ENCODE peak calls at places on chromosomes 7 and 10, in eight cellular contexts. One of them, this sample, is unnamed.

GRCh38 chr7:25369794-25370193 is 141.5 kb upstream of the NPVF start:
- DNase-seq in K562: no peak
- DNase-seq in HepG2: no peak
- DNase-seq in A549: no peak
- DNase-seq in GM12878: no peak
- DNase-seq in Panc1: no peak
- DNase-seq in HCT116: no peak
- DNase-seq in GM23338: no peak
- DNase-seq in this sample: no peak

GRCh38 chr10:10626734-10627133 is 390.9 kb upstream of the CELF2 start:
- DNase-seq in K562: no peak
- DNase-seq in HepG2: no peak
- DNase-seq in A549: no peak
- DNase-seq in GM12878: no peak
- DNase-seq in Panc1: no peak
- DNase-seq in HCT116: no peak
- DNase-seq in GM23338: no peak
- DNase-seq in this sample: no peak

GRCh38 chr10:96840841-96841518 is 8.9 kb downstream of the LCOR start:
- DNase-seq in K562: no peak
- DNase-seq in HepG2: peak; percentile 73
- DNase-seq in A549: peak; percentile 47
- DNase-seq in GM12878: no peak
- DNase-seq in Panc1: no peak
- DNase-seq in HCT116: peak; percentile 52
- DNase-seq in GM23338: no peak
- DNase-seq in this sample: no peak

GRCh38 chr10:58028597-58029366 is 238.9 kb downstream of the IPMK start:
- DNase-seq in K562: no peak
- DNase-seq in HepG2: no peak
- DNase-seq in A549: peak; percentile 16
- DNase-seq in GM12878: no peak
- DNase-seq in Panc1: no peak
- DNase-seq in HCT116: no peak
- DNase-seq in GM23338: no peak
- DNase-seq in this sample: no peak

GRCh38 chr10:124071141-124071540 is 22.3 kb downstream of the CHST15 start:
- DNase-seq in K562: no peak
- DNase-seq in HepG2: no peak
- DNase-seq in A549: no peak
- DNase-seq in GM12878: no peak
- DNase-seq in Panc1: no peak
- DNase-seq in HCT116: no peak
- DNase-seq in GM23338: no peak
- DNase-seq in this sample: no peak

GRCh38 chr7:129169171-129169643 is 19.2 kb upstream of the SMO start:
- DNase-seq in K562: peak; percentile 92
- DNase-seq in HepG2: no peak
- DNase-seq in A549: no peak
- DNase-seq in GM12878: no peak
- DNase-seq in Panc1: no peak
- DNase-seq in HCT116: no peak
- DNase-seq in GM23338: peak; percentile 82
- DNase-seq in this sample: no peak

GRCh38 chr7:90345548-90346319 is 782 bp upstream of the GTPBP10 start:
- DNase-seq in K562: peak; percentile 20
- DNase-seq in HepG2: peak; percentile 18
- DNase-seq in A549: peak; percentile 27
- DNase-seq in GM12878: no peak
- DNase-seq in Panc1: no peak
- DNase-seq in HCT116: no peak
- DNase-seq in GM23338: peak; percentile 40
- DNase-seq in this sample: no peak

GRCh38 chr10:95474228-95475002 is 86.8 kb downstream of the SORBS1 start:
- DNase-seq in K562: no peak
- DNase-seq in HepG2: peak; percentile 29
- DNase-seq in A549: no peak
- DNase-seq in GM12878: no peak
- DNase-seq in Panc1: no peak
- DNase-seq in HCT116: no peak
- DNase-seq in GM23338: peak; percentile 39
- DNase-seq in this sample: no peak

GRCh38 chr10:71336632-71337031 is 17.6 kb downstream of the SLC29A3 start:
- DNase-seq in K562: no peak
- DNase-seq in HepG2: no peak
- DNase-seq in A549: no peak
- DNase-seq in GM12878: no peak
- DNase-seq in Panc1: no peak
- DNase-seq in HCT116: no peak
- DNase-seq in GM23338: no peak
- DNase-seq in this sample: no peak

GRCh38 chr10:84185526-84186175 is 8.7 kb upstream of the CDHR1 start:
- DNase-seq in K562: no peak
- DNase-seq in HepG2: no peak
- DNase-seq in A549: no peak
- DNase-seq in GM12878: no peak
- DNase-seq in Panc1: no peak
- DNase-seq in HCT116: no peak
- DNase-seq in GM23338: no peak
- DNase-seq in this sample: no peak

GRCh38 chr7:11751315-11751714 is 80.7 kb downstream of the THSD7A start:
- DNase-seq in K562: no peak
- DNase-seq in HepG2: no peak
- DNase-seq in A549: peak; percentile 73
- DNase-seq in GM12878: no peak
- DNase-seq in Panc1: no peak
- DNase-seq in HCT116: no peak
- DNase-seq in GM23338: no peak
- DNase-seq in this sample: no peak

GRCh38 chr7:11754933-11755332 is 77.1 kb downstream of the THSD7A start:
- DNase-seq in K562: no peak
- DNase-seq in HepG2: no peak
- DNase-seq in A549: no peak
- DNase-seq in GM12878: no peak
- DNase-seq in Panc1: no peak
- DNase-seq in HCT116: no peak
- DNase-seq in GM23338: peak; percentile 21
- DNase-seq in this sample: no peak

GRCh38 chr7:11751807-11752389 is 80.1 kb downstream of the THSD7A start:
- DNase-seq in K562: no peak
- DNase-seq in HepG2: no peak
- DNase-seq in A549: peak; percentile 88
- DNase-seq in GM12878: no peak
- DNase-seq in Panc1: no peak
- DNase-seq in HCT116: no peak
- DNase-seq in GM23338: peak; percentile 11
- DNase-seq in this sample: no peak

GRCh38 chr7:11754123-11754522 is 77.9 kb downstream of the THSD7A start:
- DNase-seq in K562: no peak
- DNase-seq in HepG2: no peak
- DNase-seq in A549: no peak
- DNase-seq in GM12878: no peak
- DNase-seq in Panc1: no peak
- DNase-seq in HCT116: no peak
- DNase-seq in GM23338: no peak
- DNase-seq in this sample: no peak

GRCh38 chr7:11753441-11753840 is 78.6 kb downstream of the THSD7A start:
- DNase-seq in K562: no peak
- DNase-seq in HepG2: no peak
- DNase-seq in A549: no peak
- DNase-seq in GM12878: no peak
- DNase-seq in Panc1: no peak
- DNase-seq in HCT116: no peak
- DNase-seq in GM23338: no peak
- DNase-seq in this sample: no peak
- TF ChIP-seq REST in K562: no peak
- TF ChIP-seq REST in HepG2: no peak
- TF ChIP-seq REST in A549: no peak
- TF ChIP-seq REST in GM12878: no peak
- TF ChIP-seq REST in Panc1: no peak
- TF ChIP-seq REST in HCT116: no peak
- TF ChIP-seq REST in GM23338: no peak
- TF ChIP-seq REST in this sample: no peak

GRCh38 chr7:150407588-150408392 is 28.7 kb downstream of the ZNF775 start:
- DNase-seq in K562: no peak
- DNase-seq in HepG2: no peak
- DNase-seq in A549: no peak
- DNase-seq in GM12878: no peak
- DNase-seq in Panc1: no peak
- DNase-seq in HCT116: no peak
- DNase-seq in GM23338: no peak
- DNase-seq in this sample: no peak

GRCh38 chr7:150406565-150407421 is 27.7 kb downstream of the ZNF775 start:
- DNase-seq in K562: no peak
- DNase-seq in HepG2: peak; percentile 80
- DNase-seq in A549: no peak
- DNase-seq in GM12878: peak; percentile 86
- DNase-seq in Panc1: no peak
- DNase-seq in HCT116: no peak
- DNase-seq in GM23338: no peak
- DNase-seq in this sample: no peak

GRCh38 chr7:150404785-150405583 is 25.9 kb downstream of the ZNF775 start:
- DNase-seq in K562: peak; percentile 97
- DNase-seq in HepG2: peak; percentile 75
- DNase-seq in A549: peak; percentile 88
- DNase-seq in GM12878: no peak
- DNase-seq in Panc1: no peak
- DNase-seq in HCT116: peak; percentile 60
- DNase-seq in GM23338: peak; percentile 93
- DNase-seq in this sample: peak; percentile 57

GRCh38 chr7:150405584-150406310 is 26.6 kb downstream of the ZNF775 start:
- DNase-seq in K562: peak; percentile 87
- DNase-seq in HepG2: no peak
- DNase-seq in A549: no peak
- DNase-seq in GM12878: no peak
- DNase-seq in Panc1: no peak
- DNase-seq in HCT116: no peak
- DNase-seq in GM23338: peak; percentile 78
- DNase-seq in this sample: peak; percentile 19

DNA sequence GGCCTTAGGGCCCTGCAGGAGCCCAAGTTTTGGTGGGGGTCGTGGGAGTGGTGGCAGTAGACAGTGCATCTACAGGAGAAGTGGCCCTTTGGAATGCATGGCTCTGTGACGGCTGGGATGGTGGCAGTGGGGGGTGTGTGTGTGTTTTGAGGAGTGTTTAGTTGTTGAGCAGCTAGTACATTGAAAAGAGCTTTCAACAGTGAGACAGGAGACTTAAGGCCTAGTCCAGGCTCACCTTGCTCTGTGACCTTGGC is 27.1 kb downstream of the ZNF775 start:
- DNase-seq in K562: no peak
- DNase-seq in HepG2: no peak
- DNase-seq in A549: no peak
- DNase-seq in GM12878: no peak
- DNase-seq in Panc1: no peak
- DNase-seq in HCT116: no peak
- DNase-seq in GM23338: no peak
- DNase-seq in this sample: no peak
- H3K27ac ChIP-seq in K562: peak overlapping the region; percentile 95
- H3K27ac ChIP-seq in HepG2: peak overlapping the region; percentile 58
- H3K27ac ChIP-seq in A549: peak overlapping the region; percentile 97
- H3K27ac ChIP-seq in GM12878: peak overlapping the region; percentile 89
- H3K27ac ChIP-seq in Panc1: peak overlapping the region; percentile 94
- H3K27ac ChIP-seq in HCT116: no peak overlapping the region
- H3K27ac ChIP-seq in GM23338: peak overlapping the region; percentile 69
- H3K27ac ChIP-seq in this sample: no peak overlapping the region

DNA sequence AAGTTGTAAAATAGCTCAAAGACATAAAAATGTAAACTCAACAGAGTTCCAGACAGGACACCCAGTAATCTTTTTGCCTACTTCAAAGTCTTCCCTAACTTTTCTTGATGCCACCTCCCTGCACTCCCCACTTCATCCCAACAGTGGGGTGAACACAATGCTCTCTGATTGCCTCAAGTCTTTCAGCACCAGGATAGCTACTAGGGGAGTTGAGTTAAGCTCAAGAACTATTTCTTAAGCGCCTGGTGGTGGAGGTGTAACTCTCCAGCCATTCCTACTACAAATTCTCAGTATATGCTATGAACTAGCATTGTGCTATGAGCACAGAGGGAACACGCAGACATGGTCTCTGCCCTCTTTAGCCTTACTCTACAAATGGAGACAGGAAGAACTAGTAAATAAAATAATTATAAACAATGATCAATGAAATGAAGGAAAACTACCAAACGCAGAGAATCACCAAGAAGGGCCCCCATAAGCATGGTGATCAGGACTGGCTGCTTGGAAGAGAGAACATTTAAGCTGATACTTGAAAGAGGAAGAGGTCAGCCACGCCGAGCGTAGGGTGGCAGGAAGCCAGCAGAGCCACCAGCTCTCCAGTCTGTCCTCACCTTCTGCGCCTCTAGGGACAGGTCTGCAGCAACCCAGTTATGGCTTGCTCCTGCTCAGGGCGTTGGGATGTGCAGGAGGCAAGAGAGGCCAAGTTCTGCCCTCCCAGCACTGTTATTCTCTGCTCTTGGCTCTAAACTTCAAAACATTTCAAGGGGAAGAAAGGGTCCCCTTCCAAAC is 16.7 kb upstream of the FRA10AC1 start:
- DNase-seq in K562: no peak
- DNase-seq in HepG2: no peak
- DNase-seq in A549: no peak
- DNase-seq in GM12878: no peak
- DNase-seq in Panc1: no peak
- DNase-seq in HCT116: no peak
- DNase-seq in GM23338: peak; percentile 30
- DNase-seq in this sample: peak; percentile 69
- TF ChIP-seq REST in K562: no peak
- TF ChIP-seq REST in HepG2: no peak
- TF ChIP-seq REST in A549: peak; percentile 42
- TF ChIP-seq REST in GM12878: peak; percentile 58
- TF ChIP-seq REST in Panc1: no peak
- TF ChIP-seq REST in HCT116: no peak
- TF ChIP-seq REST in GM23338: no peak
- TF ChIP-seq REST in this sample: peak; percentile 81

DNA sequence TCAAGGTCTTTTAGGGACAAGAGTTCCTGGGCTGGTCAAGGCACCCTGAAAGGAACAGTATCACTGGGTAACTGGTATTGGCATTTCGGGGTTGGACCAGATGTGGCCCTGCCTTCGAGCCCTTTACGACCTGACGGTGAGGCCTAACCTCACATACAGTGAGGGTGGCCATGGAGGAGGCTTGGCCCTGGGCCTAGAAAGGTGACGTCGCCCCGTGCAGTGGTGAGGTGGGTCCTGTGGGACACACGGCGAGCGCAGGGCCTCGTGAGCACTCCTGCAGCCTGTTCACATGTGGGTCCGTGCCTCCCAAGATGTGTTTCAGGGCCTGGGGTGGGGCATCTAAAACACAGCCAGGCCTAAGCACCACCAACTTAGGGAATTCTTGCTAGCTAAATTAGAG is 36.1 kb downstream of the CRHR2 start:
- DNase-seq in K562: no peak
- DNase-seq in HepG2: no peak
- DNase-seq in A549: no peak
- DNase-seq in GM12878: no peak
- DNase-seq in Panc1: no peak
- DNase-seq in HCT116: no peak
- DNase-seq in GM23338: no peak
- DNase-seq in this sample: no peak
- H3K27ac ChIP-seq in K562: no peak overlapping the region
- H3K27ac ChIP-seq in HepG2: no peak overlapping the region
- H3K27ac ChIP-seq in A549: no peak overlapping the region
- H3K27ac ChIP-seq in GM12878: no peak overlapping the region
- H3K27ac ChIP-seq in Panc1: no peak overlapping the region
- H3K27ac ChIP-seq in HCT116: no peak overlapping the region
- H3K27ac ChIP-seq in GM23338: no peak overlapping the region
- H3K27ac ChIP-seq in this sample: no peak overlapping the region

GRCh38 chr10:107915277-107915634 is 750.8 kb upstream of the SORCS1 start:
- DNase-seq in K562: no peak
- DNase-seq in HepG2: peak; percentile 4
- DNase-seq in A549: peak; percentile 1
- DNase-seq in GM12878: no peak
- DNase-seq in Panc1: no peak
- DNase-seq in HCT116: no peak
- DNase-seq in GM23338: peak; percentile 29
- DNase-seq in this sample: no peak
- TF ChIP-seq REST in K562: no peak
- TF ChIP-seq REST in HepG2: no peak
- TF ChIP-seq REST in A549: no peak
- TF ChIP-seq REST in GM12878: no peak
- TF ChIP-seq REST in Panc1: no peak
- TF ChIP-seq REST in HCT116: no peak
- TF ChIP-seq REST in GM23338: no peak
- TF ChIP-seq REST in this sample: no peak

This sample was measured in HL-60.